ENCODE peak calls at places on chromosome 22, in ten cellular contexts. T, X, N, K, I, L, J, Z, B and M are unnamed samples.

GRCh38 chr22:39622881-39623367 is 52.4 kb downstream of the CACNA1I start:
- DNase-seq in T (peak; percentile 58), X (peak; percentile 48), N (peak; percentile 22), K (peak; percentile 29), I (no peak), L (no peak), J (peak; percentile 75), Z (peak; percentile 95), B (peak; percentile 52), M (peak; percentile 56)

GRCh38 chr22:31064369-31064768 is 16.7 kb upstream of the SMTN start:
- DNase-seq in T (no peak), X (no peak), N (no peak), K (no peak), I (no peak), L (no peak), J (no peak), Z (no peak), B (no peak), M (no peak)

GRCh38 chr22:33397381-33397907 is 339.3 kb upstream of the SYN3 start:
- DNase-seq in T (no peak), X (peak; percentile 12), N (no peak), K (no peak), I (no peak), L (no peak), J (no peak), Z (no peak), B (no peak), M (no peak)

GRCh38 chr22:23066200-23067022 is 3.9 kb upstream of the GNAZ start:
- DNase-seq in T (no peak), X (no peak), N (no peak), K (no peak), I (no peak), L (no peak), J (no peak), Z (peak; percentile 20), B (no peak), M (no peak)

GRCh38 chr22:26554956-26555355 is 35.0 kb downstream of the TPST2 start:
- DNase-seq in T (no peak), X (no peak), N (no peak), K (no peak), I (no peak), L (no peak), J (peak; percentile 41), Z (peak; percentile 66), B (no peak), M (no peak)

GRCh38 chr22:25923952-25924351 is 182.0 kb downstream of the MYO18B start:
- DNase-seq in T (no peak), X (no peak), N (no peak), K (no peak), I (no peak), L (no peak), J (no peak), Z (peak; percentile 45), B (no peak), M (no peak)

GRCh38 chr22:31876156-31877035 is 67.9 kb upstream of the YWHAH start:
- DNase-seq in T (no peak), X (peak; percentile 80), N (no peak), K (no peak), I (no peak), L (no peak), J (no peak), Z (no peak), B (no peak), M (no peak)

GRCh38 chr22:39283312-39284141 is 35.9 kb downstream of the RPL3 start:
- DNase-seq in T (no peak), X (no peak), N (peak; percentile 76), K (no peak), I (no peak), L (peak; percentile 74), J (no peak), Z (no peak), B (peak; percentile 63), M (no peak)

GRCh38 chr22:23178512-23179254 is 1.6 kb upstream of the BCR start:
- DNase-seq in T (peak; percentile 57), X (peak; percentile 69), N (peak; percentile 56), K (peak; percentile 51), I (no peak), L (peak; percentile 75), J (peak; percentile 78), Z (peak; percentile 90), B (peak; percentile 64), M (peak; percentile 73)

GRCh38 chr22:22400099-22400498 is 108.4 kb downstream of the ZNF280B start:
- DNase-seq in T (no peak), X (no peak), N (no peak), K (no peak), I (no peak), L (no peak), J (no peak), Z (peak; percentile 46), B (no peak), M (no peak)

GRCh38 chr22:42437488-42438292 is 5.5 kb upstream of the NFAM1 start:
- DNase-seq in T (peak; percentile 80), X (peak; percentile 61), N (peak; percentile 33), K (peak; percentile 49), I (no peak), L (peak; percentile 84), J (peak; percentile 67), Z (peak; percentile 93), B (peak; percentile 68), M (peak; percentile 68)

GRCh38 chr22:36893262-36893661 is 20.2 kb upstream of the CSF2RB start:
- DNase-seq in T (no peak), X (no peak), N (no peak), K (no peak), I (no peak), L (no peak), J (no peak), Z (no peak), B (no peak), M (no peak)

DNA sequence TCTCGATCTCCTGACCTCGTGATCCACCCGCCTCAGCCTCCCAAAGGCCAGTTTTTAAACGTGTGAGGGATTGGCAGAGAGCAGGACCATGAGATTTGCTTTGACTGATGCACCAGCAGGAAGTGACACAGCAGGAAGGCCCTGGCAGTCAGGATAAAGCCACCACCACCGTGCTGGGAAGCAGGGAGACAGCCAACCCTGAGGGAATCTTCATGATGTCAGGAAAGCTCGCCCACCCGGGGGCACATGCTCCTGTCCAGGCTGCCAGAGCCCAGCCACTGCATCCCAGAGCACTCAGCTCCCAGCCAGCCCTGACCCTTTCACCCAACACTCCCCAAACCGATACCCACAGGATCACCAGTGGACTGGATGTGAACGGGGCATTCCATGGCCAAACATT is 6.1 kb downstream of the TUBGCP6 start:
- DNase-seq in T (no peak), X (no peak), N (no peak), K (no peak), I (no peak), L (no peak), J (no peak), Z (no peak), B (no peak), M (no peak)
- H3K27me3 ChIP-seq in T (no peaks in the 10 kb centered on the region), X (no peaks in the 10 kb centered on the region), N (no peaks in the 10 kb centered on the region), K (no peaks in the 10 kb centered on the region), I (no peaks in the 10 kb centered on the region), L (no peaks in the 10 kb centered on the region), J (no peaks in the 10 kb centered on the region), Z (no peaks in the 10 kb centered on the region), B (no peaks in the 10 kb centered on the region), M (no peaks in the 10 kb centered on the region)

GRCh38 chr22:29580200-29580810 is 608 bp downstream of the NIPSNAP1 start:
- DNase-seq in T (no peak), X (no peak), N (no peak), K (no peak), I (no peak), L (peak; percentile 89), J (no peak), Z (peak; percentile 74), B (no peak), M (no peak)
- H3K4me3 ChIP-seq in T (peak overlapping the region; percentile 61), X (peak overlapping the region; percentile 90), N (peak overlapping the region; percentile 69), K (peak overlapping the region; percentile 71), I (peak overlapping the region; percentile 90), L (peak overlapping the region; percentile 67), J (peak overlapping the region; percentile 80), Z (peak overlapping the region; percentile 93), B (peak overlapping the region; percentile 77), M (peak overlapping the region; percentile 80)

DNA sequence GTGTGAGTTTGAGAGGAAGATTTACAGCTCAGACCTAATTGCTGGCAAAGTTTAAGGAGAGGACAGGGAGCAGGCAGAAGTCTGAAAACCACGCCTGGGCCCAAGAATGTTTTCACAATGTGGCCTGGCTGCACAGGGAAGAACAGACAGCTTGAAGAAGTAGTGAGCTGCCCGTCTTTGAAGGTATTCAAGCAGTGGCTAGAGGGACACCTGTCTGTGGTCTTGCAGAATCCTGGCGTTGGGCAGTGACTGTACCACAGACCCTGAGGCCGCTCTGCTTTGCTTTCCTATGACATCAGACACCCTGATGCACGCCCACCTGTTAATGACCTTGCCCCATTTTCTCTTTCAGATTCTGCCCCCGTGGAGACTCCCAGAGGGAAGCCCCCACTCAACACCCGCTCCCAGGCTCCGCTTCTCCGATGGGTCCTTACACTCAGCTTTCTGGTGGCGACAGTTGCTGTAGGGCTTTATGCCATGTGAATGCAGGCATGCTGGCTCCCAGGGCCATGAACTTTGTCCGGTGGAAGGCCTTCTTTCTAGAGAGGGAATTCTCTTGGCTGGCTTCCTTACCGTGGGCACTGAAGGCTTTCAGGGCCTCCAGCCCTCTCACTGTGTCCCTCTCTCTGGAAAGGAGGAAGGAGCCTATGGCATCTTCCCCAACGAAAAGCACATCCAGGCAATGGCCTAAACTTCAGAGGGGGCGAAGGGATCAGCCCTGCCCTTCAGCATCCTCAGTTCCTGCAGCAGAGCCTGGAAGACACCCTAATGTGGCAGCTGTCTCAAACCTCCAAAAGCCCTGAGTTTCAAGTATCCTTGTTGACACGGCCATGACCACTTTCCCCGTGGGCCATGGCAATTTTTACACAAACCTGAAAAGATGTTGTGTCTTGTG is 6.6 kb upstream of the MCM5 start:
- DNase-seq in T (no peak), X (no peak), N (no peak), K (no peak), I (no peak), L (peak; percentile 72), J (no peak), Z (peak; percentile 36), B (no peak), M (no peak)
- H3K27ac ChIP-seq in T (no peak overlapping the region), X (no peak overlapping the region), N (no peak overlapping the region), K (no peak overlapping the region), I (peak overlapping the region; percentile 25), L (no peak overlapping the region), J (no peak overlapping the region), Z (no peak overlapping the region), B (no peak overlapping the region), M (no peak overlapping the region)

DNA sequence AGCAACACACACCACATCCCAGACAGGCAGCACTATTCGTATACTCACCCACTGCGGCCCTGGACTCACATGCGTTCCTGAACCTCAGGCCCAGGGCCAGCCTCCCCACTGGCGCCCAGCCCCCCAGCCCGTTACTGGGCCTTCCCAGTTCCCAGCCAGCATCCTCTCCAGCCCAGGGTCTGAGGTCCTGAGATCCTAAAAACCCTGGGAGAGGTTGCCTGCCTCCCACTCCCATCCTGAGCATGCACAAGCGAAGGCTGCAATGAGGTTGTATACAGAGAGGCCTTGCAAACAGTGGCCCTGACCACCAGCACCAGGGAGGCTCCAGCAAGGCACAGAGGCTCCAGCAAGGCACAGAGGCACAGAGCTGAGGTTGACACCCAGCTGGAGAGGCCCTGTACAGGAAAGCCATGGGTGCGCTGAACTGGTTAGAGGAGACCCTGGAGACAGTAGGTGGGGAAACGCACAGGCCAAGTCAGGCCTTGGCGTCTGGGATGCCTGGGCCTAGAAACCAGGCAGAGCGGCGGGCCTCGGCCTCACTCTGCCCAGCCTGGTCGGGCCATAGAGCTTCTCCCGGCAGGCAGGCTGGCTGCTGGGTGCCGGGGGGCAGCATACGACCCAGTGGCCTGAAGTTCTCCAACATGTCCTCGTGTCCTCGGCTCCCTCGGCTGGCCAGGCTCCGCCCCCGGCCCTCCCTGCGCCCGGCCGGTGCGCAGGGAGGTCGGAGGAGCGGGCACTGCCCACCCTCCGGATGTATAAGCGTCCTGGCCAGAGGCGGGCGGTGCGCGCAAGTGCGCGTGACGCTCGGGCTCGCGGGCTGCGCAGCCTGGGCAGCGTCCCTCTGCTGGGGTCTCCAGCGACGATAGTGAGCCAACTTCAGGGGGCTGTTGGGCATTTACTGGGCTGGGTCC is 2.3 kb upstream of the TBX1 start:
- DNase-seq in T (no peak), X (no peak), N (no peak), K (no peak), I (no peak), L (no peak), J (no peak), Z (peak; percentile 62), B (no peak), M (peak; percentile 19)
- H3K27me3 ChIP-seq in T (peaks cover 22% of the 10 kb centered on the region), X (peaks cover 25% of the 10 kb centered on the region), N (peaks cover 81% of the 10 kb centered on the region), K (no peaks in the 10 kb centered on the region), I (peaks cover 11% of the 10 kb centered on the region), L (no peaks in the 10 kb centered on the region), J (peaks cover 87% of the 10 kb centered on the region), Z (peaks cover 95% of the 10 kb centered on the region), B (peaks cover 94% of the 10 kb centered on the region), M (peaks cover 24% of the 10 kb centered on the region)